ENCODE peak calls at places on chromosomes 16 and 17, in seven cellular contexts. One of them, this sample, is unnamed.

GRCh38 chr16:81873221-81873620 is 94.1 kb downstream of the PLCG2 start:
- DNase-seq in omental fat pad: no peak
- DNase-seq in sciatic nerve: no peak
- DNase-seq in neural progenitor cell: no peak
- DNase-seq in tibial nerve: no peak
- DNase-seq in stimulated activated CD4-positive, alpha-beta T cell treated with anti-CD3 and anti-CD28 coated beads, Interleukin-12 subunit alpha, Interleukin-12 subunit beta, amount 100 ng/mL, for 4 hours: no peak
- DNase-seq in fibroblast of the conjunctiva: no peak
- DNase-seq in this sample: no peak

GRCh38 chr16:17836868-17837602 is 366.3 kb upstream of the XYLT1 start:
- DNase-seq in omental fat pad: no peak
- DNase-seq in sciatic nerve: no peak
- DNase-seq in fibroblast of the conjunctiva: peak; percentile 53
- DNase-seq in neural progenitor cell: peak; percentile 75
- DNase-seq in stimulated activated CD4-positive, alpha-beta T cell treated with anti-CD3 and anti-CD28 coated beads, Interleukin-12 subunit alpha, Interleukin-12 subunit beta, amount 100 ng/mL, for 4 hours: no peak
- DNase-seq in tibial nerve: no peak
- DNase-seq in this sample: no peak

GRCh38 chr16:55294129-55294528 is 29.9 kb upstream of the IRX6 start:
- DNase-seq in tibial nerve: no peak
- DNase-seq in omental fat pad: no peak
- DNase-seq in neural progenitor cell: no peak
- DNase-seq in stimulated activated CD4-positive, alpha-beta T cell treated with anti-CD3 and anti-CD28 coated beads, Interleukin-12 subunit alpha, Interleukin-12 subunit beta, amount 100 ng/mL, for 4 hours: no peak
- DNase-seq in sciatic nerve: no peak
- DNase-seq in fibroblast of the conjunctiva: no peak
- DNase-seq in this sample: no peak

GRCh38 chr17:51853857-51854256 is 304.7 kb downstream of the CA10 start:
- DNase-seq in sciatic nerve: no peak
- DNase-seq in omental fat pad: no peak
- DNase-seq in stimulated activated CD4-positive, alpha-beta T cell treated with anti-CD3 and anti-CD28 coated beads, Interleukin-12 subunit alpha, Interleukin-12 subunit beta, amount 100 ng/mL, for 4 hours: no peak
- DNase-seq in neural progenitor cell: no peak
- DNase-seq in tibial nerve: no peak
- DNase-seq in fibroblast of the conjunctiva: no peak
- DNase-seq in this sample: no peak

GRCh38 chr17:32265896-32266388 is 310 bp downstream of the RHBDL3 start:
- DNase-seq in fibroblast of the conjunctiva: no peak
- DNase-seq in tibial nerve: no peak
- DNase-seq in omental fat pad: no peak
- DNase-seq in stimulated activated CD4-positive, alpha-beta T cell treated with anti-CD3 and anti-CD28 coated beads, Interleukin-12 subunit alpha, Interleukin-12 subunit beta, amount 100 ng/mL, for 4 hours: no peak
- DNase-seq in neural progenitor cell: no peak
- DNase-seq in sciatic nerve: no peak
- DNase-seq in this sample: no peak

GRCh38 chr16:57277586-57277985 is 6.9 kb downstream of the PLLP start:
- DNase-seq in stimulated activated CD4-positive, alpha-beta T cell treated with anti-CD3 and anti-CD28 coated beads, Interleukin-12 subunit alpha, Interleukin-12 subunit beta, amount 100 ng/mL, for 4 hours: no peak
- DNase-seq in omental fat pad: no peak
- DNase-seq in sciatic nerve: no peak
- DNase-seq in neural progenitor cell: no peak
- DNase-seq in fibroblast of the conjunctiva: no peak
- DNase-seq in tibial nerve: no peak
- DNase-seq in this sample: no peak

GRCh38 chr16:89004209-89004831 is 27.3 kb upstream of the CBFA2T3 start:
- DNase-seq in tibial nerve: no peak
- DNase-seq in omental fat pad: no peak
- DNase-seq in stimulated activated CD4-positive, alpha-beta T cell treated with anti-CD3 and anti-CD28 coated beads, Interleukin-12 subunit alpha, Interleukin-12 subunit beta, amount 100 ng/mL, for 4 hours: no peak
- DNase-seq in neural progenitor cell: peak; percentile 54
- DNase-seq in fibroblast of the conjunctiva: no peak
- DNase-seq in sciatic nerve: no peak
- DNase-seq in this sample: peak; percentile 51

GRCh38 chr17:45060382-45060823 is 714 bp upstream of the NMT1 start:
- DNase-seq in stimulated activated CD4-positive, alpha-beta T cell treated with anti-CD3 and anti-CD28 coated beads, Interleukin-12 subunit alpha, Interleukin-12 subunit beta, amount 100 ng/mL, for 4 hours: no peak
- DNase-seq in omental fat pad: no peak
- DNase-seq in sciatic nerve: no peak
- DNase-seq in tibial nerve: no peak
- DNase-seq in fibroblast of the conjunctiva: peak; percentile 17
- DNase-seq in neural progenitor cell: no peak
- DNase-seq in this sample: no peak

GRCh38 chr17:81403671-81404534 is 8.6 kb downstream of the BAHCC1 start:
- DNase-seq in omental fat pad: no peak
- DNase-seq in fibroblast of the conjunctiva: no peak
- DNase-seq in neural progenitor cell: no peak
- DNase-seq in sciatic nerve: no peak
- DNase-seq in stimulated activated CD4-positive, alpha-beta T cell treated with anti-CD3 and anti-CD28 coated beads, Interleukin-12 subunit alpha, Interleukin-12 subunit beta, amount 100 ng/mL, for 4 hours: no peak
- DNase-seq in tibial nerve: no peak
- DNase-seq in this sample: no peak

GRCh38 chr17:8841844-8842243 is 25.6 kb downstream of the PIK3R6 start:
- DNase-seq in stimulated activated CD4-positive, alpha-beta T cell treated with anti-CD3 and anti-CD28 coated beads, Interleukin-12 subunit alpha, Interleukin-12 subunit beta, amount 100 ng/mL, for 4 hours: no peak
- DNase-seq in tibial nerve: no peak
- DNase-seq in fibroblast of the conjunctiva: no peak
- DNase-seq in sciatic nerve: peak; percentile 30
- DNase-seq in omental fat pad: no peak
- DNase-seq in neural progenitor cell: no peak
- DNase-seq in this sample: no peak

GRCh38 chr17:75012320-75013076 is at the start of gene MRPL58:
- DNase-seq in omental fat pad: peak; percentile 45
- DNase-seq in neural progenitor cell: peak; percentile 95
- DNase-seq in tibial nerve: peak; percentile 53
- DNase-seq in sciatic nerve: peak; percentile 88
- DNase-seq in fibroblast of the conjunctiva: peak; percentile 73
- DNase-seq in stimulated activated CD4-positive, alpha-beta T cell treated with anti-CD3 and anti-CD28 coated beads, Interleukin-12 subunit alpha, Interleukin-12 subunit beta, amount 100 ng/mL, for 4 hours: peak; percentile 77
- DNase-seq in this sample: peak; percentile 89

GRCh38 chr16:66275795-66276428 is 90.6 kb upstream of the CDH5 start:
- DNase-seq in tibial nerve: no peak
- DNase-seq in sciatic nerve: no peak
- DNase-seq in stimulated activated CD4-positive, alpha-beta T cell treated with anti-CD3 and anti-CD28 coated beads, Interleukin-12 subunit alpha, Interleukin-12 subunit beta, amount 100 ng/mL, for 4 hours: no peak
- DNase-seq in omental fat pad: no peak
- DNase-seq in neural progenitor cell: peak; percentile 70
- DNase-seq in fibroblast of the conjunctiva: peak; percentile 45
- DNase-seq in this sample: no peak

GRCh38 chr17:149231-149630 is 11.9 kb downstream of the SCGB1C2 start:
- DNase-seq in fibroblast of the conjunctiva: no peak
- DNase-seq in stimulated activated CD4-positive, alpha-beta T cell treated with anti-CD3 and anti-CD28 coated beads, Interleukin-12 subunit alpha, Interleukin-12 subunit beta, amount 100 ng/mL, for 4 hours: no peak
- DNase-seq in tibial nerve: no peak
- DNase-seq in sciatic nerve: peak; percentile 22
- DNase-seq in omental fat pad: no peak
- DNase-seq in neural progenitor cell: no peak
- DNase-seq in this sample: no peak

GRCh38 chr16:80947239-80947638 is 59.4 kb downstream of the CMC2 start:
- DNase-seq in tibial nerve: no peak
- DNase-seq in stimulated activated CD4-positive, alpha-beta T cell treated with anti-CD3 and anti-CD28 coated beads, Interleukin-12 subunit alpha, Interleukin-12 subunit beta, amount 100 ng/mL, for 4 hours: no peak
- DNase-seq in fibroblast of the conjunctiva: no peak
- DNase-seq in omental fat pad: no peak
- DNase-seq in sciatic nerve: no peak
- DNase-seq in neural progenitor cell: no peak
- DNase-seq in this sample: no peak

GRCh38 chr16:1288813-1289479 is 20.5 kb upstream of the UBE2I start:
- DNase-seq in fibroblast of the conjunctiva: no peak
- DNase-seq in tibial nerve: no peak
- DNase-seq in neural progenitor cell: peak; percentile 49
- DNase-seq in omental fat pad: no peak
- DNase-seq in stimulated activated CD4-positive, alpha-beta T cell treated with anti-CD3 and anti-CD28 coated beads, Interleukin-12 subunit alpha, Interleukin-12 subunit beta, amount 100 ng/mL, for 4 hours: no peak
- DNase-seq in sciatic nerve: no peak
- DNase-seq in this sample: no peak

GRCh38 chr16:70685061-70685937 is 554 bp downstream of the MTSS2 start:
- DNase-seq in stimulated activated CD4-positive, alpha-beta T cell treated with anti-CD3 and anti-CD28 coated beads, Interleukin-12 subunit alpha, Interleukin-12 subunit beta, amount 100 ng/mL, for 4 hours: no peak
- DNase-seq in fibroblast of the conjunctiva: no peak
- DNase-seq in neural progenitor cell: no peak
- DNase-seq in sciatic nerve: no peak
- DNase-seq in tibial nerve: no peak
- DNase-seq in omental fat pad: no peak
- DNase-seq in this sample: no peak

GRCh38 chr17:35708951-35709350 is 22.5 kb upstream of the RASL10B start:
- DNase-seq in sciatic nerve: no peak
- DNase-seq in stimulated activated CD4-positive, alpha-beta T cell treated with anti-CD3 and anti-CD28 coated beads, Interleukin-12 subunit alpha, Interleukin-12 subunit beta, amount 100 ng/mL, for 4 hours: no peak
- DNase-seq in neural progenitor cell: no peak
- DNase-seq in omental fat pad: no peak
- DNase-seq in fibroblast of the conjunctiva: no peak
- DNase-seq in tibial nerve: no peak
- DNase-seq in this sample: no peak

GRCh38 chr16:50954469-50954868 is 196.6 kb downstream of the SALL1 start:
- DNase-seq in fibroblast of the conjunctiva: no peak
- DNase-seq in stimulated activated CD4-positive, alpha-beta T cell treated with anti-CD3 and anti-CD28 coated beads, Interleukin-12 subunit alpha, Interleukin-12 subunit beta, amount 100 ng/mL, for 4 hours: no peak
- DNase-seq in sciatic nerve: no peak
- DNase-seq in tibial nerve: no peak
- DNase-seq in neural progenitor cell: no peak
- DNase-seq in omental fat pad: no peak
- DNase-seq in this sample: no peak

GRCh38 chr17:77892469-77893143 is 65.9 kb upstream of the TNRC6C start:
- DNase-seq in tibial nerve: no peak
- DNase-seq in sciatic nerve: peak; percentile 54
- DNase-seq in omental fat pad: no peak
- DNase-seq in neural progenitor cell: peak; percentile 82
- DNase-seq in fibroblast of the conjunctiva: no peak
- DNase-seq in stimulated activated CD4-positive, alpha-beta T cell treated with anti-CD3 and anti-CD28 coated beads, Interleukin-12 subunit alpha, Interleukin-12 subunit beta, amount 100 ng/mL, for 4 hours: no peak
- DNase-seq in this sample: no peak

GRCh38 chr16:69443809-69444611 is 19.6 kb downstream of the CYB5B start:
- DNase-seq in omental fat pad: no peak
- DNase-seq in stimulated activated CD4-positive, alpha-beta T cell treated with anti-CD3 and anti-CD28 coated beads, Interleukin-12 subunit alpha, Interleukin-12 subunit beta, amount 100 ng/mL, for 4 hours: no peak
- DNase-seq in sciatic nerve: no peak
- DNase-seq in neural progenitor cell: no peak
- DNase-seq in fibroblast of the conjunctiva: no peak
- DNase-seq in tibial nerve: no peak
- DNase-seq in this sample: no peak

GRCh38 chr16:87823146-87823929 is 46.0 kb downstream of the SLC7A5 start:
- DNase-seq in neural progenitor cell: peak; percentile 52
- DNase-seq in fibroblast of the conjunctiva: no peak
- DNase-seq in tibial nerve: no peak
- DNase-seq in sciatic nerve: no peak
- DNase-seq in stimulated activated CD4-positive, alpha-beta T cell treated with anti-CD3 and anti-CD28 coated beads, Interleukin-12 subunit alpha, Interleukin-12 subunit beta, amount 100 ng/mL, for 4 hours: no peak
- DNase-seq in omental fat pad: no peak
- DNase-seq in this sample: no peak

GRCh38 chr16:49495596-49496355 is 122.2 kb downstream of the C16orf78 start:
- DNase-seq in stimulated activated CD4-positive, alpha-beta T cell treated with anti-CD3 and anti-CD28 coated beads, Interleukin-12 subunit alpha, Interleukin-12 subunit beta, amount 100 ng/mL, for 4 hours: no peak
- DNase-seq in omental fat pad: no peak
- DNase-seq in sciatic nerve: no peak
- DNase-seq in neural progenitor cell: no peak
- DNase-seq in tibial nerve: no peak
- DNase-seq in fibroblast of the conjunctiva: no peak
- DNase-seq in this sample: no peak

GRCh38 chr17:57195790-57196460 is 60.4 kb upstream of the MSI2 start:
- DNase-seq in omental fat pad: no peak
- DNase-seq in sciatic nerve: no peak
- DNase-seq in fibroblast of the conjunctiva: no peak
- DNase-seq in stimulated activated CD4-positive, alpha-beta T cell treated with anti-CD3 and anti-CD28 coated beads, Interleukin-12 subunit alpha, Interleukin-12 subunit beta, amount 100 ng/mL, for 4 hours: no peak
- DNase-seq in tibial nerve: no peak
- DNase-seq in neural progenitor cell: no peak
- DNase-seq in this sample: no peak

GRCh38 chr17:79027925-79028491 is 4.0 kb downstream of the C1QTNF1 start:
- DNase-seq in sciatic nerve: peak; percentile 62
- DNase-seq in stimulated activated CD4-positive, alpha-beta T cell treated with anti-CD3 and anti-CD28 coated beads, Interleukin-12 subunit alpha, Interleukin-12 subunit beta, amount 100 ng/mL, for 4 hours: no peak
- DNase-seq in tibial nerve: peak; percentile 13
- DNase-seq in fibroblast of the conjunctiva: peak; percentile 61
- DNase-seq in omental fat pad: no peak
- DNase-seq in neural progenitor cell: no peak
- DNase-seq in this sample: peak; percentile 23

GRCh38 chr16:66588981-66589713 is 9.9 kb downstream of the CMTM2 start:
- DNase-seq in sciatic nerve: no peak
- DNase-seq in omental fat pad: no peak
- DNase-seq in tibial nerve: no peak
- DNase-seq in neural progenitor cell: peak; percentile 50
- DNase-seq in fibroblast of the conjunctiva: peak; percentile 23
- DNase-seq in stimulated activated CD4-positive, alpha-beta T cell treated with anti-CD3 and anti-CD28 coated beads, Interleukin-12 subunit alpha, Interleukin-12 subunit beta, amount 100 ng/mL, for 4 hours: peak; percentile 41
- DNase-seq in this sample: no peak

GRCh38 chr16:24858219-24859041 is 12.7 kb downstream of the SLC5A11 start:
- DNase-seq in stimulated activated CD4-positive, alpha-beta T cell treated with anti-CD3 and anti-CD28 coated beads, Interleukin-12 subunit alpha, Interleukin-12 subunit beta, amount 100 ng/mL, for 4 hours: peak; percentile 31
- DNase-seq in neural progenitor cell: peak; percentile 87
- DNase-seq in omental fat pad: no peak
- DNase-seq in tibial nerve: no peak
- DNase-seq in sciatic nerve: peak; percentile 71
- DNase-seq in fibroblast of the conjunctiva: no peak
- DNase-seq in this sample: no peak

GRCh38 chr17:82177761-82178498 is 34.7 kb downstream of the CCDC57 start:
- DNase-seq in omental fat pad: no peak
- DNase-seq in stimulated activated CD4-positive, alpha-beta T cell treated with anti-CD3 and anti-CD28 coated beads, Interleukin-12 subunit alpha, Interleukin-12 subunit beta, amount 100 ng/mL, for 4 hours: no peak
- DNase-seq in fibroblast of the conjunctiva: no peak
- DNase-seq in neural progenitor cell: no peak
- DNase-seq in sciatic nerve: no peak
- DNase-seq in tibial nerve: no peak
- DNase-seq in this sample: no peak

GRCh38 chr17:50093246-50093645 is 1.9 kb upstream of the PDK2 start:
- DNase-seq in sciatic nerve: no peak
- DNase-seq in omental fat pad: no peak
- DNase-seq in tibial nerve: no peak
- DNase-seq in neural progenitor cell: no peak
- DNase-seq in stimulated activated CD4-positive, alpha-beta T cell treated with anti-CD3 and anti-CD28 coated beads, Interleukin-12 subunit alpha, Interleukin-12 subunit beta, amount 100 ng/mL, for 4 hours: no peak
- DNase-seq in fibroblast of the conjunctiva: no peak
- DNase-seq in this sample: no peak

GRCh38 chr16:49350265-49351103 is 23.1 kb upstream of the C16orf78 start:
- DNase-seq in stimulated activated CD4-positive, alpha-beta T cell treated with anti-CD3 and anti-CD28 coated beads, Interleukin-12 subunit alpha, Interleukin-12 subunit beta, amount 100 ng/mL, for 4 hours: peak; percentile 45
- DNase-seq in tibial nerve: peak; percentile 45
- DNase-seq in fibroblast of the conjunctiva: peak; percentile 9
- DNase-seq in sciatic nerve: peak; percentile 73
- DNase-seq in omental fat pad: peak; percentile 60
- DNase-seq in neural progenitor cell: peak; percentile 73
- DNase-seq in this sample: no peak

GRCh38 chr17:75748706-75749105 is 16.3 kb downstream of the GALK1 start:
- DNase-seq in omental fat pad: no peak
- DNase-seq in sciatic nerve: no peak
- DNase-seq in stimulated activated CD4-positive, alpha-beta T cell treated with anti-CD3 and anti-CD28 coated beads, Interleukin-12 subunit alpha, Interleukin-12 subunit beta, amount 100 ng/mL, for 4 hours: no peak
- DNase-seq in neural progenitor cell: no peak
- DNase-seq in fibroblast of the conjunctiva: no peak
- DNase-seq in tibial nerve: no peak
- DNase-seq in this sample: no peak

GRCh38 chr16:14111713-14112538 is 40.8 kb downstream of the MRTFB start:
- DNase-seq in tibial nerve: peak; percentile 31
- DNase-seq in omental fat pad: no peak
- DNase-seq in stimulated activated CD4-positive, alpha-beta T cell treated with anti-CD3 and anti-CD28 coated beads, Interleukin-12 subunit alpha, Interleukin-12 subunit beta, amount 100 ng/mL, for 4 hours: no peak
- DNase-seq in fibroblast of the conjunctiva: no peak
- DNase-seq in neural progenitor cell: no peak
- DNase-seq in sciatic nerve: peak; percentile 67
- DNase-seq in this sample: no peak